ENCODE peak calls at places on chromosomes 4 and X, in nine cellular contexts. W is GM23338, H is nephron progenitor cell, E is T-cell, O is AG10803, U is astrocyte of the cerebellum, P is NCI-H2107, A is substantia nigra, L is HT1080. D is an unnamed sample.

GRCh38 chrX:133045986-133046385 is 50.9 kb downstream of the USP26 start:
- DNase-seq in O (peak; percentile 0), U (no peak), E (no peak), P (no peak), A (no peak), W (peak; percentile 51), H (no peak), L (no peak), D (no peak)

GRCh38 chr4:161332696-161333095 is 831.1 kb downstream of the FSTL5 start:
- DNase-seq in H (no peak), E (no peak), W (no peak), O (no peak), A (no peak), P (no peak), L (no peak), U (no peak), D (no peak)

GRCh38 chr4:86657382-86657781 is 63.3 kb downstream of the PTPN13 start:
- DNase-seq in O (no peak), W (no peak), A (no peak), E (no peak), P (no peak), H (no peak), U (no peak), L (no peak), D (no peak)

GRCh38 chr4:69239777-69240176 is 25.2 kb upstream of the UGT2B11 start:
- DNase-seq in H (no peak), P (no peak), W (no peak), U (no peak), A (no peak), L (no peak), O (no peak), E (no peak), D (no peak)

GRCh38 chrX:155235891-155236290 is 19.6 kb downstream of the VBP1 start:
- DNase-seq in L (no peak), U (no peak), H (no peak), E (no peak), O (no peak), P (no peak), W (no peak), A (no peak), D (no peak)

GRCh38 chr4:71171592-71171991 is 167.2 kb upstream of the SLC4A4 start:
- DNase-seq in U (no peak), A (no peak), W (no peak), E (no peak), O (no peak), P (no peak), L (no peak), H (no peak), D (no peak)

GRCh38 chr4:833156-833555 is 7.2 kb upstream of the CPLX1 start:
- DNase-seq in W (no peak), U (no peak), L (no peak), P (no peak), O (no peak), A (no peak), E (no peak), H (no peak), D (peak; percentile 78)

GRCh38 chrX:22538581-22538980 is 265.9 kb downstream of the CBLL2 start:
- DNase-seq in W (no peak), P (no peak), O (no peak), U (no peak), L (peak; percentile 6), E (no peak), A (no peak), H (no peak), D (no peak)

GRCh38 chr4:144531841-144532240 is 114.1 kb upstream of the HHIP start:
- DNase-seq in O (no peak), L (no peak), E (no peak), A (no peak), P (no peak), H (no peak), W (no peak), U (no peak), D (no peak)

GRCh38 chr4:68218044-68218443 is 27.4 kb downstream of the TMPRSS11B start:
- DNase-seq in P (no peak), U (no peak), E (no peak), O (no peak), L (peak; percentile 60), A (no peak), W (no peak), H (no peak), D (no peak)

GRCh38 chrX:108168961-108169740 is 77.6 kb downstream of the ATG4A start:
- DNase-seq in O (no peak), W (no peak), U (no peak), L (no peak), P (no peak), H (no peak), E (no peak), A (no peak), D (no peak)

GRCh38 chr4:150268444-150268843 is 190.2 kb downstream of the DCLK2 start:
- DNase-seq in W (no peak), E (no peak), H (no peak), P (no peak), A (no peak), U (no peak), O (no peak), L (peak; percentile 15), D (no peak)

GRCh38 chr4:3392319-3392718 is 49.4 kb upstream of the HGFAC start:
- DNase-seq in O (no peak), W (no peak), E (no peak), H (no peak), U (no peak), A (no peak), P (no peak), L (no peak), D (no peak)

GRCh38 chr4:101187837-101188236 is 159.5 kb downstream of the PPP3CA start:
- DNase-seq in E (no peak), P (no peak), H (no peak), O (no peak), A (no peak), U (no peak), L (no peak), W (no peak), D (no peak)

GRCh38 chrX:55169782-55170181 is 50.4 kb upstream of the PAGE5 start:
- DNase-seq in H (no peak), O (no peak), P (no peak), E (no peak), U (no peak), L (no peak), W (no peak), A (no peak), D (no peak)

GRCh38 chr4:99803702-99804101 is 12.9 kb upstream of the DAPP1 start:
- DNase-seq in O (no peak), L (no peak), H (no peak), A (no peak), P (no peak), U (no peak), E (no peak), W (no peak), D (no peak)

GRCh38 chr4:183908284-183908683 is 3.2 kb downstream of the STOX2 start:
- DNase-seq in H (no peak), W (no peak), A (no peak), E (no peak), O (no peak), P (no peak), L (no peak), U (no peak), D (no peak)

GRCh38 chr4:15451181-15451865 is 18.4 kb upstream of the CC2D2A start:
- DNase-seq in E (no peak), L (peak; percentile 62), H (no peak), W (no peak), U (peak; percentile 1), A (no peak), O (peak; percentile 56), P (no peak), D (no peak)

GRCh38 chrX:69523314-69523713 is 19.2 kb downstream of the NALF2 start:
- DNase-seq in U (no peak), O (no peak), L (no peak), H (no peak), P (no peak), W (peak; percentile 11), E (no peak), A (no peak), D (no peak)

GRCh38 chr4:6889101-6889735 is 20.4 kb upstream of the TBC1D14 start:
- DNase-seq in A (no peak), U (no peak), E (no peak), O (no peak), W (no peak), P (no peak), L (no peak), H (no peak), D (no peak)

GRCh38 chrX:22135994-22136684 is 104.0 kb downstream of the PHEX start:
- DNase-seq in U (peak; percentile 43), L (peak; percentile 82), O (peak; percentile 67), W (peak; percentile 60), A (no peak), H (peak; percentile 38), E (peak; percentile 1), P (peak; percentile 58), D (no peak)

GRCh38 chr4:180141734-180142133 is 2101.5 kb upstream of the TENM3 start:
- DNase-seq in A (no peak), W (no peak), P (no peak), H (no peak), O (no peak), L (no peak), E (no peak), U (no peak), D (no peak)